ENCODE peak calls at places on chromosomes 12 and 14, in seven cellular contexts. P is SK-N-SH, A is HCT116, B is GM12878, X is HepG2, G is K562, V is H1. D is an unnamed sample.

GRCh38 chr14:32010561-32011188 is 66.4 kb upstream of the ARHGAP5 start:
- DNase-seq in X (peak; percentile 92), B (no peak), G (peak; percentile 39), P (peak; percentile 17), A (peak; percentile 73), V (no peak), D (no peak)

GRCh38 chr12:65121049-65121955 is at the start of gene WIF1:
- DNase-seq in G (no peak), B (no peak), X (no peak), A (no peak), V (peak; percentile 56), P (peak; percentile 69), D (peak; percentile 41)

GRCh38 chr12:94793191-94793595 is 142.8 kb upstream of the TMCC3 start:
- DNase-seq in P (no peak), G (no peak), B (no peak), X (no peak), V (no peak), A (no peak), D (no peak)

GRCh38 chr14:88614218-88614907 is 51.5 kb downstream of the ZC3H14 start:
- DNase-seq in A (no peak), V (no peak), P (no peak), X (no peak), G (no peak), B (no peak), D (no peak)

GRCh38 chr14:106843951-106844483 is 1317.6 kb downstream of the TMEM121 start:
- DNase-seq in G (no peak), V (no peak), B (no peak), P (peak; percentile 13), A (no peak), X (no peak), D (peak; percentile 69)

GRCh38 chr12:23964812-23965211 is 15.3 kb upstream of the SOX5 start:
- DNase-seq in G (no peak), A (no peak), B (no peak), P (no peak), X (no peak), V (no peak), D (peak; percentile 39)

GRCh38 chr14:94367896-94368590 is 20.4 kb downstream of the SERPINA1 start:
- DNase-seq in G (no peak), V (no peak), X (no peak), P (no peak), B (no peak), A (no peak), D (no peak)

GRCh38 chr12:24066865-24067264 is 117.4 kb upstream of the SOX5 start:
- DNase-seq in P (no peak), G (no peak), V (no peak), X (no peak), A (no peak), B (no peak), D (no peak)

GRCh38 chr12:76266797-76267196 is 81.4 kb downstream of the BBS10 start:
- DNase-seq in A (no peak), V (no peak), B (no peak), X (no peak), P (no peak), G (no peak), D (peak; percentile 60)

GRCh38 chr14:61761959-61762786 is at the start of gene SNAPC1:
- DNase-seq in P (peak; percentile 97), B (peak; percentile 96), A (peak; percentile 93), G (peak; percentile 94), X (peak; percentile 97), V (peak; percentile 95), D (peak; percentile 98)

GRCh38 chr12:119565404-119565803 is 28.2 kb upstream of the TMEM233 start:
- DNase-seq in X (no peak), P (no peak), B (no peak), V (no peak), G (no peak), A (no peak), D (peak; percentile 15)

GRCh38 chr12:90945070-90945649 is 9.8 kb downstream of the CCER1 start:
- DNase-seq in G (no peak), V (no peak), X (peak; percentile 29), B (no peak), A (peak; percentile 21), P (peak; percentile 20), D (peak; percentile 65)

GRCh38 chr14:68627868-68628604 is 164.8 kb downstream of the ZFP36L1 start:
- DNase-seq in P (no peak), A (peak; percentile 29), G (no peak), B (no peak), X (no peak), V (peak; percentile 73), D (peak; percentile 91)

GRCh38 chr12:6200266-6201198 is at the start of gene CD9:
- DNase-seq in P (peak; percentile 88), A (peak; percentile 46), V (no peak), B (no peak), G (peak; percentile 87), X (no peak), D (peak; percentile 52)

GRCh38 chr12:114674201-114675047 is 9.6 kb downstream of the TBX3 start:
- DNase-seq in P (no peak), G (no peak), B (no peak), A (no peak), X (no peak), V (no peak), D (no peak)

GRCh38 chr12:26691234-26691970 is 141.6 kb downstream of the ITPR2 start:
- DNase-seq in V (peak; percentile 51), B (no peak), A (peak; percentile 81), X (peak; percentile 24), P (no peak), G (peak; percentile 43), D (no peak)

GRCh38 chr12:31517994-31518393 is 72.9 kb downstream of the DENND5B start:
- DNase-seq in P (no peak), B (no peak), V (no peak), A (no peak), X (no peak), G (no peak), D (no peak)

GRCh38 chr12:105444809-105445102 is 114.3 kb downstream of the C12orf75 start:
- DNase-seq in A (no peak), V (no peak), X (no peak), G (no peak), P (no peak), B (no peak), D (no peak)

GRCh38 chr12:131785763-131786330 is 42.3 kb upstream of the MMP17 start:
- DNase-seq in X (no peak), G (no peak), A (no peak), V (no peak), B (no peak), P (no peak), D (no peak)

GRCh38 chr14:70809238-70810214 is at the start of gene MAP3K9:
- DNase-seq in V (peak; percentile 98), X (peak; percentile 96), B (peak; percentile 89), P (peak; percentile 98), A (peak; percentile 96), G (peak; percentile 93), D (peak; percentile 98)

GRCh38 chr12:128976120-128976519 is 122.8 kb downstream of the GLT1D1 start:
- DNase-seq in P (no peak), X (no peak), B (no peak), G (peak; percentile 65), A (no peak), V (peak; percentile 53), D (peak; percentile 43)

GRCh38 chr14:102508774-102509743 is 517 bp downstream of the ANKRD9 start:
- DNase-seq in X (no peak), A (no peak), P (peak; percentile 85), V (no peak), B (no peak), G (peak; percentile 67), D (peak; percentile 64)

GRCh38 chr12:54258286-54258685 is 21.6 kb downstream of the CBX5 start:
- DNase-seq in A (no peak), P (no peak), B (no peak), V (no peak), X (no peak), G (no peak), D (no peak)

GRCh38 chr12:56257491-56258067 is 605 bp downstream of the ANKRD52 start:
- DNase-seq in V (no peak), X (peak; percentile 36), G (peak; percentile 53), A (no peak), B (no peak), P (peak; percentile 81), D (peak; percentile 66)

GRCh38 chr12:47740536-47741339 is 15.4 kb upstream of the ENDOU start:
- DNase-seq in X (peak; percentile 9), B (no peak), V (no peak), P (peak; percentile 31), A (no peak), G (no peak), D (no peak)

DNA sequence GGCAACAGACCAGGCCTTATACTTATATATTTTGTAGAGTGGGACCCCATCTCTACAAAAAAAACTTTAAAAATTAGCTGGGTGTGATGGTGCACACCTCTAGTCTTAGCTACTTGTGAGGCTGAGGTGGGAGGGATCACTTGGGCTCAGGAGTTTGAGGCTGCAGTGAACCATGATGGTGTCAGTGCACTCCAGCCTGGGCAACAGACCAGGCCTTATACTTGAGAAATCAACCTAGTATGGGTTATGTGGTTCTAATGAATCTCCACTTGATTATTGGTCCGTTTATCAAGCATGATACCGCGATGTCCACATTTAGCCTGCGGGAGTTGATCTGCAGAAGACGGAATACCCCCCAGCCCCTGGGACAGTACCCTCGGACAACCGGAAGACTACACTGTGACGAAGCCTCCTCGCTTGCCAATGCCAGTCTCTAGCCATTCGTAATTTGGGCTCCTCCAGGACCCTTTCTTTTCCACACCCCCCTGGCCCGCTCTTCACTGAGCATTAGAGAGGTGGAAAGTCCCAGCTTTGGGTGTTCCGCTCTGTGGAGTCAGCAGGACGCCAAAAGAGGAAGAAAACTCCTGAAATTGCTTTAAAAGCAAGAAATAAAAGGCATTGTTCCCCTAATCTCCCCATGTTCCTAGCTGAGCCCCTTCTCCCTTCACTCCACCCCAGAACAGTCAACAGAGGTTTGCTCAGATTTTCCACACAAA is 19.4 kb downstream of the LTBP2 start:
- DNase-seq in P (no peak), V (no peak), X (no peak), B (peak; percentile 12), G (no peak), A (no peak), D (no peak)
- TF ChIP-seq JUND in P (no peak), V (no peak), X (no peak), B (no peak), G (no peak), A (no peak), D (no peak)

GRCh38 chr12:97301576-97301975 is 161.0 kb upstream of the RMST start:
- DNase-seq in X (no peak), G (no peak), V (no peak), B (no peak), A (no peak), P (no peak), D (no peak)
- TF ChIP-seq JUND in X (no peak), G (no peak), V (no peak), B (no peak), A (no peak), P (no peak), D (no peak)

GRCh38 chr14:95886366-95886765 is 9.7 kb downstream of the TUNAR start:
- DNase-seq in P (peak; percentile 57), G (no peak), A (no peak), V (no peak), B (no peak), X (no peak), D (no peak)
- TF ChIP-seq JUND in P (no peak), G (no peak), A (no peak), V (no peak), B (no peak), X (no peak), D (no peak)

DNA sequence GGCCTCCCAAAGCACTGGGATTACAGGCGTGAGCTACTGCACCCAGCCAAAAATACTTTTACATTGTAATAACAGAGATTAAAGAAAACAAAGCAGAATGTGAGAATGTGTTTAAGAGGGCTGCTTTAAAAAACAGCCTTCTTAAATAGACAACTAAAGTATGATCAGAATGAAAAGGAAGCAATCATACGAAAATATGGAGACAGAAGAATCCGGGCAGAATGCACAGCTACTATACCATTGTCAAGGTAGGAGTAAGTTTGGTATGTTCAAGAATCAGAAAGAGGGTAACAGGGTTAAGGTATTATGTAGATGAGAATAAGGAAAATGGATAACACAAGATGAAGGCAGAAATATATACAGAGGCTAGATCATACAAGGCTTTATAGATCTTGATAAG is 8.5 kb downstream of the SEC23A start:
- DNase-seq in B (no peak), X (no peak), P (no peak), G (no peak), V (no peak), A (no peak), D (no peak)
- TF ChIP-seq JUND in B (no peak), X (no peak), P (no peak), G (no peak), V (no peak), A (no peak), D (no peak)

D was measured in T47D.